ENCODE peak calls at places on chromosomes 5 and 9, in ten cellular contexts. H is NCI-H2081; J is T-helper 17 cell; I is left cardiac atrium; Y is NCI-H524 treated with DMSO at 0.1 percent for 48 hours; M is AG09319; K is AG09309; D is epithelial cell of esophagus; P is activated CD4-positive, alpha-beta T cell treated with anti-CD3 and anti-CD28 coated beads for 4 hours; U is DMS153. E is an unnamed sample.

GRCh38 chr5:180810210-180811011 is 7.8 kb upstream of the MGAT1 start:
- DNase-seq in H (peak), J (peak), I (peak), Y (peak), M (peak), K (peak), D (peak), P (peak), U (peak), E (peak)

GRCh38 chr5:137086289-137086838 is 412.8 kb downstream of the SPOCK1 start:
- DNase-seq in H (no peak), J (no peak), I (no peak), Y (no peak), M (no peak), K (no peak), D (no peak), P (no peak), U (no peak), E (no peak)

GRCh38 chr9:126108240-126108639 is 218.4 kb upstream of the MVB12B start:
- DNase-seq in H (no peak), J (no peak), I (no peak), Y (no peak), M (no peak), K (no peak), D (peak), P (no peak), U (no peak), E (no peak)

GRCh38 chr9:89384783-89385182 is 66.5 kb downstream of the SECISBP2 start:
- DNase-seq in H (no peak), J (no peak), I (no peak), Y (no peak), M (no peak), K (no peak), D (no peak), P (no peak), U (no peak), E (no peak)

GRCh38 chr5:137344723-137345322 is 154.3 kb downstream of the SPOCK1 start:
- DNase-seq in H (peak), J (no peak), I (no peak), Y (no peak), M (peak), K (peak), D (peak), P (no peak), U (peak), E (no peak)

GRCh38 chr5:31894131-31894530 is 255.2 kb downstream of the PDZD2 start:
- DNase-seq in H (no peak), J (no peak), I (no peak), Y (no peak), M (no peak), K (no peak), D (no peak), P (no peak), U (no peak), E (no peak)

GRCh38 chr5:138369249-138369648 is 16.8 kb downstream of the KDM3B start:
- DNase-seq in H (no peak), J (no peak), I (no peak), Y (no peak), M (no peak), K (no peak), D (no peak), P (no peak), U (no peak), E (no peak)

GRCh38 chr9:122263699-122264349 is 816 bp downstream of the RBM18 start:
- DNase-seq in H (no peak), J (no peak), I (no peak), Y (no peak), M (no peak), K (no peak), D (peak), P (no peak), U (no peak), E (no peak)

GRCh38 chr9:127537014-127537413 is 75.1 kb upstream of the STXBP1 start:
- DNase-seq in H (no peak), J (no peak), I (no peak), Y (peak), M (no peak), K (no peak), D (peak), P (no peak), U (no peak), E (peak)

GRCh38 chr9:138057726-138058125 is 180.1 kb downstream of the CACNA1B start:
- DNase-seq in H (no peak), J (no peak), I (no peak), Y (no peak), M (no peak), K (no peak), D (no peak), P (no peak), U (no peak), E (no peak)

GRCh38 chr9:29078063-29078660 is 1504.9 kb upstream of the C9orf72 start:
- DNase-seq in H (no peak), J (no peak), I (no peak), Y (no peak), M (no peak), K (no peak), D (peak), P (no peak), U (no peak), E (no peak)

GRCh38 chr5:79183617-79184016 is 52.3 kb upstream of the JMY start:
- DNase-seq in H (no peak), J (no peak), I (no peak), Y (no peak), M (no peak), K (peak), D (peak), P (no peak), U (no peak), E (no peak)

GRCh38 chr9:385818-386398 is 171.2 kb downstream of the DOCK8 start:
- DNase-seq in H (peak), J (no peak), I (no peak), Y (no peak), M (peak), K (peak), D (peak), P (no peak), U (peak), E (peak)

GRCh38 chr9:4517274-4517673 is 27.0 kb downstream of the SLC1A1 start:
- DNase-seq in H (no peak), J (no peak), I (no peak), Y (no peak), M (no peak), K (no peak), D (no peak), P (no peak), U (no peak), E (no peak)

GRCh38 chr9:130254753-130255637 is 10.6 kb upstream of the HMCN2 start:
- DNase-seq in H (no peak), J (no peak), I (no peak), Y (no peak), M (no peak), K (no peak), D (no peak), P (no peak), U (peak), E (peak)

GRCh38 chr5:59768204-59769040 is 125.1 kb downstream of the PDE4D start:
- DNase-seq in H (peak), J (no peak), I (peak), Y (peak), M (no peak), K (no peak), D (peak), P (no peak), U (peak), E (no peak)

GRCh38 chr5:1507016-1507375 is 16.8 kb downstream of the LPCAT1 start:
- DNase-seq in H (no peak), J (no peak), I (peak), Y (no peak), M (no peak), K (no peak), D (no peak), P (no peak), U (no peak), E (no peak)

E was measured in NCI-H2171.